ENCODE peak calls at places on chromosome 3, in eight cellular contexts. R is psoas muscle, Y is left ventricle myocardium inferior, N is left lung, Q is mucosa of descending colon, Z is uterus, F is colonic mucosa, W is gastrocnemius medialis. T is an unnamed sample. For H3K36me3, the result is how much of the 10 kb centered on the place peaks cover.

GRCh38 chr3:37628711-37629301 is 232.9 kb upstream of the CTDSPL start:
- DNase-seq in Y (no peak), F (no peak), N (no peak), Q (peak), W (no peak), Z (peak), R (no peak), T (no peak)

GRCh38 chr3:71905426-71905825 is 120.5 kb upstream of the PROK2 start:
- DNase-seq in Q (no peak), Y (no peak), N (no peak), R (no peak), W (no peak), F (no peak), Z (no peak), T (peak)

GRCh38 chr3:181176610-181177009 is 187.1 kb upstream of the DNAJC19 start:
- DNase-seq in R (peak), W (peak), N (no peak), Z (no peak), Q (peak), F (peak), Y (peak), T (no peak)

GRCh38 chr3:66598168-66598567 is 97.3 kb upstream of the LRIG1 start:
- DNase-seq in Q (no peak), W (no peak), Y (no peak), F (no peak), R (no peak), N (no peak), Z (no peak), T (no peak)

GRCh38 chr3:175159202-175159601 is 300.1 kb downstream of the NAALADL2 start:
- DNase-seq in W (no peak), Y (no peak), N (no peak), F (no peak), Z (no peak), R (no peak), Q (no peak), T (no peak)

GRCh38 chr3:30511524-30512278 is 94.7 kb upstream of the TGFBR2 start:
- DNase-seq in R (peak), W (peak), Q (no peak), F (no peak), Y (no peak), N (peak), Z (peak), T (no peak)

GRCh38 chr3:99475229-99475628 is 163.2 kb upstream of the COL8A1 start:
- DNase-seq in F (no peak), W (no peak), Q (no peak), R (no peak), N (no peak), Y (no peak), Z (no peak), T (no peak)

GRCh38 chr3:45874677-45875346 is 11.5 kb upstream of the CCR9 start:
- DNase-seq in W (no peak), F (no peak), Y (no peak), N (no peak), R (no peak), Z (no peak), Q (no peak), T (no peak)

GRCh38 chr3:167913218-167913902 is 177.8 kb downstream of the SERPINI1 start:
- DNase-seq in F (no peak), R (no peak), W (no peak), N (no peak), Y (no peak), Z (no peak), Q (no peak), T (no peak)

GRCh38 chr3:42593635-42594034 is 3.0 kb downstream of the SS18L2 start:
- DNase-seq in F (no peak), W (no peak), N (no peak), R (no peak), Y (no peak), Z (no peak), Q (no peak), T (no peak)

GRCh38 chr3:129984124-129984523 is 9.6 kb downstream of the TRH start:
- DNase-seq in Q (no peak), W (no peak), N (no peak), R (no peak), Z (no peak), Y (no peak), F (no peak), T (no peak)

GRCh38 chr3:120678331-120678845 is 3.7 kb downstream of the HGD start:
- DNase-seq in W (no peak), Z (no peak), F (peak), Y (no peak), Q (peak), N (no peak), R (no peak), T (no peak)

GRCh38 chr3:142279965-142280590 is 54.7 kb upstream of the GK5 start:
- DNase-seq in Z (peak), N (no peak), F (peak), Y (no peak), Q (peak), R (no peak), W (peak), T (peak)

GRCh38 chr3:78647735-78648134 is 1120.1 kb downstream of the ROBO1 start:
- DNase-seq in N (no peak), Z (no peak), R (no peak), F (no peak), W (no peak), Q (no peak), Y (no peak), T (no peak)

GRCh38 chr3:68878962-68879361 is 53.4 kb downstream of the TAFA4 start:
- DNase-seq in Q (no peak), W (no peak), Y (no peak), R (no peak), N (no peak), F (no peak), Z (no peak), T (no peak)
- H3K4me3 ChIP-seq in Q (no peak), W (no peak), Y (no peak), R (no peak), N (no peak), F (no peak), Z (no peak), T (no peak)

DNA sequence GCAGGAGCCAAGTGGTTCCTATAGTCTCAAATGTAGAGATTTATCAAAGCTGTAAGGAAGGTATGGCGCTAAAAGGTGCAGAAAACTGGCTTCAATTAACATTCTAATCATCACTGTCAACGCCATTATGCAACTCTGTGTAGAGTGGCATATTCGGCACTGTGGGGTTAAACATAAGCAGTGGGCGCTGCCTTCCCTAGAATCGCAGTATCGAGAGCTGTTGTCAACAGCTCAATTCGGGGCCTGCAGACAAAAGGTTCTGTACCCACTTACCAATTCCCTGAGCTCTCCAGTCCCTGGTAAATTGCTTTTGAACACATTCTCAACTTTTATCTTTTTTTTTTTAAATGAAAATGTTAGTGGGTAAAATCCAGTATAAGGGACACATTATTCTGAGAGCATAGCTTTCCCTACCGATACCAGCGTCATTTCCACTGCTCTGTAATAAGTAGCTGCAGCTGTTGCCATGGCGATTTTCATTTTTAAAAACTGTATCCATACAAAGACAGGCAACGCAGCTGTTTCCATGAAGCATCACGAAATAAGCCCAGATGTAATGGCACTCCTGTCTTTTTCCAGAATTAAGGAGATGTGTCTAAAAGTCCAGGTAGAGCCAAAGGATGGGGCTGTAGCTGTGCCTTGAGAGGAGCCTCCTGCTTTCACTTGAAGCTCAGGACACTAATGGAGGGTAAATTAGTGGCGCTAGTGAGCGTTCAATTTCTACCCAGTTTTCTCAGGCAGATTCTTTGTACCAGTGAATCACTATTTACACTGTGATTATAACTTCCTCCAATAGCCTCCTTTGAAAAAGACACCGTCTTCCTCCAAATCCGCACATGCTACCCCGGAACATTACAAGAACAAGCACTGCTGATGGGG is 250.3 kb downstream of the SLC9A9 start:
- DNase-seq in Y (no peak), N (no peak), F (no peak), Z (no peak), R (no peak), Q (no peak), W (no peak), T (no peak)
- TF ChIP-seq CTCF in Y (no peak), N (no peak), F (no peak), Z (no peak), R (no peak), Q (no peak), W (no peak), T (no peak)

GRCh38 chr3:170171563-170171962 is 10.0 kb downstream of the PHC3 start:
- DNase-seq in F (no peak), W (no peak), R (no peak), Z (no peak), N (no peak), Y (no peak), Q (no peak), T (peak)
- H3K36me3 ChIP-seq in F (under half), W (half or more), R (under half), Z (under half), N (under half), Y (half or more), Q (under half), T (under half)

GRCh38 chr3:141050576-141050912 is 603 bp upstream of the SPSB4 start:
- DNase-seq in Z (no peak), Y (no peak), N (no peak), R (no peak), W (no peak), Q (no peak), F (no peak), T (no peak)

GRCh38 chr3:141049681-141050080 is 1.5 kb upstream of the SPSB4 start:
- DNase-seq in W (no peak), Q (no peak), Z (no peak), N (no peak), R (no peak), Y (no peak), F (no peak), T (no peak)

GRCh38 chr3:141051641-141052569 is 758 bp downstream of the SPSB4 start:
- DNase-seq in W (no peak), Z (no peak), Q (no peak), Y (peak), N (no peak), F (no peak), R (peak), T (peak)

GRCh38 chr3:141052570-141053069 is 1.5 kb downstream of the SPSB4 start:
- DNase-seq in Z (no peak), W (no peak), Y (peak), F (no peak), N (no peak), Q (no peak), R (peak), T (no peak)

DNA sequence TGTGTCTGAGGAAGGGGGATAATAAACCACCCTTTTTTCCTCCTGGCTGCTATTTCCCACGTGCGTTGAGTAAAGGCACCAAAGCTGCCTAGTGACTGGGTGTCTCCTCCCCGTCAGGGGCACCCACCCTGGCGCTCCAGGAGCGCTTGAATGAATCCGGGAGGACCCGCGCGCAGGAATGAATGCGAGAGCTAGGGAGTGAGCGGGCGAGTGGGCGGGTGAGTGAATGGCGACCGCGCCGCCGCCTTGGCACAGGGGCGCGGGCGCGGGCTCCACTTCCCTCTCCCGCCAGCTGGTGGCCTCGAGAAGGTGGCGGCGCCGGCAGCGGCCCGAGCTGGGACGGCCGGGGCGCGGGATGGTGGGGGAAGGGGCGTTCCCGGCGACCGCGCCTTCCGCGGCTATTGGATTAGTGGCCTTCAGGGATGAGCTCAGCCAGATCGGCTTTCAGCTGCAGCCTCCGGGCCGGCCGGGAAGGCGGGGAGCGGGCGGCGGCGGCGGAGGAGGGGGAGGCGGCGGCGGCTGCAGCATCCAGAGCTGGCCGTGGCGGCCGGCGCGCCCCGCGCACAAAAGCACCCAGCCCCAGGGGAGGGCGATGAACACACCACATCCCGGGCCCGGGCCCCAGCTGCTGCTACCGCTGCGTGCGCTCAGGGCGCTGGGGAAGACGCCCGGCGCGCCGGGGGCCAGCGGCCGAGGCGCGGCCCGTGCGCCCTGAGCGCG is at the start of gene SPSB4:
- DNase-seq in Q (peak), W (peak), Y (peak), Z (no peak), N (peak), R (peak), F (no peak), T (no peak)
- H3K4me3 ChIP-seq in Q (no peak), W (peak), Y (peak), Z (peak), N (peak), R (peak), F (peak), T (no peak)

GRCh38 chr3:180018588-180018987 is 18.1 kb downstream of the PEX5L start:
- DNase-seq in R (no peak), F (no peak), Q (no peak), Z (no peak), N (no peak), W (no peak), Y (no peak), T (no peak)
- TF ChIP-seq CTCF in R (no peak), F (no peak), Q (no peak), Z (no peak), N (no peak), W (no peak), Y (no peak), T (peak)

GRCh38 chr3:1666865-1667264 is 431.8 kb upstream of the CNTN4 start:
- DNase-seq in R (no peak), Q (no peak), Y (no peak), Z (no peak), F (no peak), N (no peak), W (no peak), T (no peak)

DNA sequence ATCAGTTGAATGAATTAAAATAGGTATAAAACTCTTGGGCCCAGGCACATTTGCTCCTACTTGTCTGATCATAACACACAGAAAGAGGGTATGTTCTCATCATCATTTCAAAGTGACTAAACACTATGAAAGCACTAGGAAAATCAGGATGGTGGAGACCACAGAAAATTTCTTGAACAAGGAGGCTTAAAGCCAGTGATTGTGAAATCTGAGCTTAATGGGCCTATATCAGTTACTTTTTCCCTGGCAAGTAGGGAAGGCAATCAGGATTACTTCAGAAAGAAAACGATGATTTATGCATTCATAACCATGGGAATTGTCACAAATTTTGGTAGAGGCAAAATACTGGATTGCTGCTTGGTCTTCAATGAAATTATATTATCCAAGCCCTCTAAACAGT is 434.4 kb upstream of the CNTN4 start:
- DNase-seq in Q (no peak), W (no peak), R (no peak), Y (no peak), F (no peak), Z (no peak), N (no peak), T (no peak)
- H3K36me3 ChIP-seq in Q (under half), W (under half), R (under half), Y (under half), F (under half), Z (under half), N (under half), T (under half)

DNA sequence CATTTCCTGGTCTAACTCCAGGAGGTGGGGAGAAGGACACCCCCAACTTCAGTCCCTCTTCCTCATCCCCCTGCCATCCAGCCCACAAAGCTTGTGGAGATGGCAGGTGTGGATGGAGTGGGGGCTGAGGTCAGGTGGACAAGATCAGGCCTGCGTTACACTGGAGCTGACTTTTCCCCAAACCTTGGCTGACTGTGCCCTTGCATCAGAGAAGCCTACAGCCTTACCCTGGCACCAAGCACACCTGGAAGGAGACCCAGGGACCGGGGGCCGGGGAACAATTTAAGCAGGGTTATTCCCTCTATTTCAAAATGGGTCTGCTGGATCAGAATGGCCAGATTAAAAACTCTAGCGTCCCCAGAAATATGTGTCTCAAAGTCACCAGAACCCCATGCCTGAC is 14.4 kb downstream of the TNK2 start:
- DNase-seq in F (no peak), Y (no peak), Z (no peak), R (no peak), W (no peak), Q (no peak), N (no peak), T (no peak)
- H3K4me3 ChIP-seq in F (no peak), Y (no peak), Z (no peak), R (peak), W (no peak), Q (no peak), N (no peak), T (no peak)

DNA sequence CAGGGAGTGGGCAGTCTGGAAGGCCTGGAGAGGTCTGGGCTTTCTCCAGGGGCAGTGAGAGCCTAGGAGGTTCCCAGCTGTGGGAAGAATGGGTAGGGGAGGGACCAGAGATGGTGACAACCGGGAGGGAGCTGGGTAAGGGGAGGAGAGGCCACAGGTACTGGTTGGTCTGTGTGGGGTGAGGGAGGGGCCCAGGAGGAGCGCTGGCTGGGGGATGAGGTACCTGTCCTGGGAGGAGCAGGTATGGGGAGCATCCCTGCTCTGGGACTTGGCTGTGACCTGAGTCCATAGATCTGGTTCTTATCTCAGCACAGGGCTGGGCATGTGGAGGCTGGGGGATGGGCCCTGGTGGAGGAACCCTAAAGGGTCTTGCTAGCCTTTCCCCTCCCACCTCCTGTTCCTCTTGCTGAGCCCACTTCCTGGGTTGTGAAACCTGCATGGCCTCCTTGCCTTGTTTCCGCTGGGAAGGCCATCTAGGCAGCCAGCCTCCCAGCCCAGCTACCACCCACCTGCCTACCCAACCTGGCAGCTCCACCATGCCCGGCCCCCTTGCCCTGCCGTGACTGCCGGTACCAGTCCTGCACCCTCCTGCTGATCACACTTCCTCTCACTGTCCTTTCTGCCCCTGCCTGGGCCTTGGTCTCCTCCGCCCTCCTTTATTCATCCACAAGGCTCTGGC is 11.0 kb downstream of the PRKCD start:
- DNase-seq in Q (no peak), R (no peak), Z (no peak), N (peak), F (no peak), W (no peak), Y (no peak), T (no peak)
- TF ChIP-seq CTCF in Q (no peak), R (no peak), Z (no peak), N (no peak), F (no peak), W (no peak), Y (no peak), T (no peak)

T was measured in GM06990.